ENCODE peak calls at places on chromosomes 4 and X, in ten cellular contexts. R is Calu3, J is AG04450, Q is foreskin keratinocyte, I is cardiac muscle cell, C is epithelial cell of esophagus, L is fibroblast of mammary gland, Y is thyroid gland, M is tibial nerve, V is endothelial cell of umbilical vein. B is an unnamed sample.

GRCh38 chrX:35098419-35098818 is 155.8 kb downstream of the FAM47B start:
- DNase-seq in R (no peak), J (no peak), Q (no peak), I (no peak), C (no peak), L (peak), Y (no peak), M (no peak), V (peak), B (no peak)

GRCh38 chr4:19927381-19927780 is 324.3 kb upstream of the SLIT2 start:
- DNase-seq in R (no peak), J (no peak), Q (no peak), I (peak), C (peak), L (no peak), Y (peak), M (no peak), V (no peak), B (no peak)

GRCh38 chr4:5238106-5238505 is 186.8 kb downstream of the STK32B start:
- DNase-seq in R (no peak), J (no peak), Q (no peak), I (no peak), C (no peak), L (peak), Y (no peak), M (no peak), V (no peak), B (no peak)

GRCh38 chr4:186798951-186799659 is 75.4 kb upstream of the FAT1 start:
- DNase-seq in R (no peak), J (no peak), Q (no peak), I (no peak), C (no peak), L (peak), Y (no peak), M (no peak), V (no peak), B (no peak)

GRCh38 chr4:19945501-19945900 is 306.2 kb upstream of the SLIT2 start:
- DNase-seq in R (no peak), J (no peak), Q (no peak), I (no peak), C (no peak), L (no peak), Y (no peak), M (no peak), V (no peak), B (no peak)

GRCh38 chr4:68577590-68577989 is 1.5 kb upstream of the UGT2B17 start:
- DNase-seq in R (no peak), J (no peak), Q (no peak), I (no peak), C (no peak), L (no peak), Y (no peak), M (no peak), V (no peak), B (no peak)

GRCh38 chr4:155353923-155354540 is 22.7 kb downstream of the MAP9 start:
- DNase-seq in R (peak), J (no peak), Q (no peak), I (peak), C (peak), L (peak), Y (peak), M (peak), V (peak), B (peak)

GRCh38 chr4:119585771-119586170 is 42.8 kb downstream of the PDE5A start:
- DNase-seq in R (no peak), J (no peak), Q (peak), I (no peak), C (peak), L (peak), Y (peak), M (no peak), V (no peak), B (no peak)

GRCh38 chrX:144219035-144219434 is 335.2 kb downstream of the UBE2NL start:
- DNase-seq in R (no peak), J (no peak), Q (no peak), I (peak), C (peak), L (no peak), Y (no peak), M (no peak), V (no peak), B (no peak)

GRCh38 chr4:74546020-74546419 is 101.1 kb downstream of the AREG start:
- DNase-seq in R (no peak), J (no peak), Q (peak), I (no peak), C (peak), L (peak), Y (no peak), M (no peak), V (peak), B (no peak)

GRCh38 chr4:37132351-37132989 is 112.1 kb upstream of the NWD2 start:
- DNase-seq in R (no peak), J (no peak), Q (no peak), I (no peak), C (no peak), L (no peak), Y (no peak), M (no peak), V (no peak), B (no peak)

GRCh38 chr4:128649161-128649560 is 160.3 kb upstream of the JADE1 start:
- DNase-seq in R (no peak), J (no peak), Q (no peak), I (no peak), C (no peak), L (no peak), Y (peak), M (no peak), V (no peak), B (no peak)

GRCh38 chr4:98786866-98787265 is 128.5 kb upstream of the TSPAN5 start:
- DNase-seq in R (no peak), J (no peak), Q (no peak), I (peak), C (peak), L (peak), Y (no peak), M (no peak), V (peak), B (no peak)

GRCh38 chr4:1241936-1242505 is 6.9 kb downstream of the CTBP1 start:
- DNase-seq in R (no peak), J (no peak), Q (no peak), I (no peak), C (no peak), L (no peak), Y (no peak), M (no peak), V (no peak), B (no peak)

GRCh38 chrX:20061869-20062254 is 54.8 kb downstream of the MAP7D2 start:
- DNase-seq in R (no peak), J (no peak), Q (peak), I (no peak), C (no peak), L (peak), Y (peak), M (peak), V (no peak), B (peak)
- TF ChIP-seq CTCF in R (no peak), J (no peak), Q (no peak), I (no peak), C (no peak), L (no peak), Y (no peak), M (no peak), V (no peak), B (no peak)

GRCh38 chrX:140661657-140662056 is 47.9 kb upstream of the LINC00632 start:
- DNase-seq in R (no peak), J (no peak), Q (no peak), I (no peak), C (peak), L (no peak), Y (peak), M (no peak), V (no peak), B (no peak)
- TF ChIP-seq CTCF in R (no peak), J (no peak), Q (no peak), I (no peak), C (peak), L (no peak), Y (no peak), M (no peak), V (no peak), B (peak)

GRCh38 chr4:69823048-69823447 is 36.9 kb downstream of the SULT1E1 start:
- DNase-seq in R (no peak), J (no peak), Q (no peak), I (no peak), C (no peak), L (no peak), Y (no peak), M (no peak), V (no peak), B (no peak)

GRCh38 chr4:69822198-69822597 is 37.7 kb downstream of the SULT1E1 start:
- DNase-seq in R (no peak), J (no peak), Q (no peak), I (no peak), C (no peak), L (no peak), Y (no peak), M (no peak), V (no peak), B (no peak)

GRCh38 chr4:69818060-69818639 is 41.8 kb downstream of the SULT1E1 start:
- DNase-seq in R (no peak), J (no peak), Q (no peak), I (peak), C (no peak), L (no peak), Y (no peak), M (no peak), V (no peak), B (no peak)

GRCh38 chr4:69828828-69829227 is 31.1 kb downstream of the SULT1E1 start:
- DNase-seq in R (no peak), J (no peak), Q (no peak), I (no peak), C (no peak), L (peak), Y (no peak), M (no peak), V (no peak), B (peak)

GRCh38 chr4:69823481-69824186 is 36.3 kb downstream of the SULT1E1 start:
- DNase-seq in R (peak), J (no peak), Q (no peak), I (no peak), C (peak), L (peak), Y (no peak), M (no peak), V (peak), B (no peak)
- TF ChIP-seq CTCF in R (no peak), J (peak), Q (peak), I (peak), C (peak), L (peak), Y (no peak), M (no peak), V (peak), B (peak)

GRCh38 chr4:125072269-125072668 is 242.5 kb upstream of the FAT4 start:
- DNase-seq in R (no peak), J (no peak), Q (no peak), I (no peak), C (peak), L (no peak), Y (no peak), M (no peak), V (no peak), B (no peak)

DNA sequence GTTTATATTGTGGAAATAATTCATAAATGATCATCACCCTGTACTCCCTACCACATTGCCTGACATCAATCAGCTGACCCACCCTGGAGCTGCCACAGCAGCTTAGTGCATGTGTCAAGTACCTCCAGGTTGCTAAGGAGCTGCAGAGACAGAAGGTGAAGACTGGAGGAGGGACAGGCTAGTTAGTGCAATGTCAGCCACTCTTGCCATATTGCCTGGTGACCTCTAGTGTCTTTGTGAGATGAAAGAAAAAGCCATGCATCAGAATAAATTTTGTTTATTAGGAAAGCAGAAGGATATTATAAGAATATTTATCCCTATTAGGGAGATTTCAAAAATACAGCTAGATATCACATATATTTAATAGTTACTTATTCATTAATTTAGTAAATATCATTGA is 243.9 kb upstream of the FAT4 start:
- DNase-seq in R (no peak), J (no peak), Q (no peak), I (peak), C (peak), L (peak), Y (peak), M (no peak), V (no peak), B (peak)
- TF ChIP-seq CTCF in R (no peak), J (no peak), Q (peak), I (no peak), C (no peak), L (no peak), Y (no peak), M (no peak), V (no peak), B (no peak)

GRCh38 chr4:168028568-168028967 is 63.8 kb upstream of the ANXA10 start:
- DNase-seq in R (no peak), J (no peak), Q (no peak), I (no peak), C (peak), L (peak), Y (no peak), M (no peak), V (peak), B (no peak)
- TF ChIP-seq CTCF in R (no peak), J (peak), Q (peak), I (peak), C (peak), L (peak), Y (no peak), M (no peak), V (peak), B (peak)

B was measured in retinal pigment epithelial cell.